ENCODE peak calls at places on chromosomes 7 and 10, in four cellular contexts. J is ovary, F is prostate gland, V is esophagus muscularis mucosa. S is an unnamed sample.

GRCh38 chr10:49784631-49785030 is 22.5 kb upstream of the OGDHL start:
- DNase-seq in J (no peak), F (no peak), V (no peak), S (no peak)

GRCh38 chr7:77456711-77457110 is 40.6 kb upstream of the GSAP start:
- DNase-seq in J (no peak), F (no peak), V (no peak), S (no peak)

GRCh38 chr7:25326466-25327156 is 98.3 kb upstream of the NPVF start:
- DNase-seq in J (no peak), F (no peak), V (peak), S (no peak)

GRCh38 chr10:88457680-88458079 is 125.4 kb downstream of the RNLS start:
- DNase-seq in J (no peak), F (no peak), V (no peak), S (no peak)

GRCh38 chr10:24885551-24885950 is 66.9 kb downstream of the PRTFDC1 start:
- DNase-seq in J (no peak), F (no peak), V (no peak), S (no peak)

GRCh38 chr7:155618708-155619633 is 25.5 kb upstream of the RBM33 start:
- DNase-seq in J (no peak), F (no peak), V (no peak), S (no peak)

GRCh38 chr7:11228515-11228914 is 254.8 kb downstream of the PHF14 start:
- DNase-seq in J (peak), F (peak), V (peak), S (no peak)

GRCh38 chr7:133854739-133855138 is 272.4 kb upstream of the LRGUK start:
- DNase-seq in J (no peak), F (peak), V (no peak), S (no peak)

GRCh38 chr7:151786241-151786640 is 90.7 kb downstream of the PRKAG2 start:
- DNase-seq in J (no peak), F (no peak), V (no peak), S (no peak)

GRCh38 chr10:31554556-31554955 is 235.5 kb downstream of the ZEB1 start:
- DNase-seq in J (no peak), F (no peak), V (no peak), S (no peak)

GRCh38 chr10:66833861-66834260 is 92.0 kb upstream of the LRRTM3 start:
- DNase-seq in J (no peak), F (no peak), V (no peak), S (no peak)

GRCh38 chr7:43905209-43905946 is 1.0 kb downstream of the URGCP start:
- DNase-seq in J (no peak), F (no peak), V (no peak), S (no peak)

GRCh38 chr10:15815242-15815885 is 44.9 kb downstream of the MINDY3 start:
- DNase-seq in J (no peak), F (no peak), V (no peak), S (no peak)

GRCh38 chr10:86300399-86300925 is 66.1 kb downstream of the GRID1 start:
- DNase-seq in J (no peak), F (no peak), V (no peak), S (peak)

GRCh38 chr7:158992759-158993158 is 136.4 kb downstream of the DYNC2I1 start:
- DNase-seq in J (no peak), F (no peak), V (no peak), S (no peak)

GRCh38 chr7:87625101-87625500 is 3.1 kb upstream of the RUNDC3B start:
- DNase-seq in J (no peak), F (no peak), V (no peak), S (no peak)

GRCh38 chr10:17004801-17005380 is 124.7 kb downstream of the CUBN start:
- DNase-seq in J (no peak), F (no peak), V (peak), S (no peak)

GRCh38 chr7:23514755-23515154 is 17.0 kb downstream of the TRA2A start:
- DNase-seq in J (no peak), F (no peak), V (no peak), S (no peak)

GRCh38 chr10:78254013-78254412 is 220.3 kb downstream of the RPS24 start:
- DNase-seq in J (no peak), F (no peak), V (no peak), S (no peak)

GRCh38 chr10:113115534-113115933 is 165.5 kb downstream of the TCF7L2 start:
- DNase-seq in J (no peak), F (no peak), V (no peak), S (no peak)

GRCh38 chr7:102444961-102445673 is 11.7 kb downstream of the ORAI2 start:
- DNase-seq in J (no peak), F (no peak), V (no peak), S (no peak)

GRCh38 chr7:2281556-2281955 is 32.7 kb downstream of the SNX8 start:
- DNase-seq in J (peak), F (no peak), V (no peak), S (no peak)

DNA sequence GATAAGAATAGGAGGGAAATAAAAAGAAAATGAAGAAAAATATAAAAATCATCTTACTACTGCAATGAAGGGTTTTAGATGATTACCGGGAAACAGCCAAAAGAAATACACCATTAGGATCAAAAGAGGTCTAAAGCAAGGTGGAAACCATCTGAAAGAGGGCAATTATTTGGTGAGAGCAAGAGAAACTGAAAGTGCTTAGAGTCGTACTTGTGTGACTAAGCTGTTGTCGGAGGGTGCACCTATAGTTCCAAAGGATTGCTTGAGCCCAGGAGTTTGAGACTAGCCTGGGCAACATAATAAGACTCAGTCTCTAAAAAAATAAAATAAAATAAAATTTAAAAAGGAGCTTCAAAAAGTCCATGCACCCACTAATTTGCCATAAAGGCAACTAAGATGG is 169.5 kb downstream of the DKK1 start:
- DNase-seq in J (no peak), F (no peak), V (no peak), S (no peak)
- H3K4me3 ChIP-seq in J (no peak), F (no peak), V (no peak), S (no peak)

GRCh38 chr7:64884913-64885370 is 18.1 kb upstream of the ZNF273 start:
- DNase-seq in J (no peak), F (no peak), V (peak), S (no peak)

GRCh38 chr7:64882341-64883112 is 20.5 kb upstream of the ZNF273 start:
- DNase-seq in J (peak), F (peak), V (peak), S (peak)

GRCh38 chr7:64884085-64884912 is 18.8 kb upstream of the ZNF273 start:
- DNase-seq in J (no peak), F (no peak), V (peak), S (no peak)

GRCh38 chr7:64881461-64882287 is 21.4 kb upstream of the ZNF273 start:
- DNase-seq in J (no peak), F (no peak), V (peak), S (no peak)

DNA sequence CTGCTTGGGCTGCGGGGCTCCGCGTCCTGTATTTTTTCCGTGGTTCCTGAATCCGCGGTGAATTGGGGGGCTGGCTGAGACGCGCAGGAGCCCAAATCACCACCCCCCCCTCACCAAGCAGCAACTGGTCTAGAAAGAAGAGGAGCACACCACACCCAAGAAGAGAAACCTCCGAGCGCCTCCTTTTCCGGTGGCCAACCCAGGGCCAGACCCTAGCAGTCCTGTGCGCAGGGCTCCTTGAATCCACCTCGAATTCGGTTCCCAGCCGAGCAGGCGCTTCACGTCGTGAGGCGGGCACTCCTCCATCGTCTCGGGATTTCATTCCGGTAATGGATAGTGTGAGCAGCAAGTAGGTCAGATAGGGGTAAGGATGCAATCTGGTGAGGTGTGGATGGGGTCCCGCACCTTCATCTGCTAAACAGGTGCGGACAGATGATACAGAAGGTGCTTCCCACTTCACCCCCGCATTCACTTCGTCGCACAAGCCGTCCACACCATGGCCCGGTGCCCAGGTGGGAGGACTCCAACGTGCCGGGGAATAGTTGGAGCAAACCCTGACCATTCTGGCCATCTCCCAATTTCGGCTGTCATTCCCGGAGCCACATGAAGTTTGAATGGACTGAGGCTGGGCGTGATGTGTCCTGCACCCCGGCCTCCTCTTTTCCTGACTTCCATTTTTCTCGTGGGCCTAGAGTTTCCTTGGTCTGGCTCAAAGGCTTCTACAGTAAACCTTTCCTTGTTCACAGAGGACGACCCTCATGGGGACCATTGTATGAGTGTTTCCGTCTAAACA is 19.8 kb upstream of the ZNF273 start:
- DNase-seq in J (peak), F (no peak), V (peak), S (peak)
- H3K4me3 ChIP-seq in J (peak), F (peak), V (peak), S (peak)

DNA sequence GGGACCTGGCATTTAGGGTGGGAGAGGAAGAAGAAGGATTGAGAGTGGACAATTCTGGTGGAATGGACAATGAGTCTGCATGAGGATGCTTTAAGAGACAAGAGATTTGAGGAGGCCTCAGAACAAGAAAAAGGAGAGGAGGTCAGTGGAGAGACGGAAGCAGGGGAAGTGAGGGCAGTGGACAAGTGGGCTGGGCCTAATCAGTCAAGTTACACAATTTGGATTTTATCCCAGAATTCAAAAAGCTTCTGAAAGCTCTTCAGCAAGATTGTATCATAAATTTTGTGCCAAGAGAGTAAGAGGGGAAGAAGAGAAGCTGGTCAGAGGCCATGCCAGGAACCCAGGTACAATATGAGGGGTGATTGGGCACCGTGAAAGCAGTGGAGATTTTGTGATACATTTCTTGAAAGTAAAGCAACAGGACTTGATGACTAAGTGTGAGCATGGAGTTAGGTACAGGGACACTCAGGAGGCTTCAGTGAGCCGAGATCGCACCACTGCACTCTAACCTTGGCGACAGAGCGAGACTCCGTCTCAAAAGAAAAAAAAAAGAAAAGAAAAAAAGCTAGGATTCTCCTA is 19.3 kb upstream of the TSPAN13 start:
- DNase-seq in J (no peak), F (no peak), V (no peak), S (no peak)
- H3K4me3 ChIP-seq in J (no peak), F (no peak), V (no peak), S (no peak)

DNA sequence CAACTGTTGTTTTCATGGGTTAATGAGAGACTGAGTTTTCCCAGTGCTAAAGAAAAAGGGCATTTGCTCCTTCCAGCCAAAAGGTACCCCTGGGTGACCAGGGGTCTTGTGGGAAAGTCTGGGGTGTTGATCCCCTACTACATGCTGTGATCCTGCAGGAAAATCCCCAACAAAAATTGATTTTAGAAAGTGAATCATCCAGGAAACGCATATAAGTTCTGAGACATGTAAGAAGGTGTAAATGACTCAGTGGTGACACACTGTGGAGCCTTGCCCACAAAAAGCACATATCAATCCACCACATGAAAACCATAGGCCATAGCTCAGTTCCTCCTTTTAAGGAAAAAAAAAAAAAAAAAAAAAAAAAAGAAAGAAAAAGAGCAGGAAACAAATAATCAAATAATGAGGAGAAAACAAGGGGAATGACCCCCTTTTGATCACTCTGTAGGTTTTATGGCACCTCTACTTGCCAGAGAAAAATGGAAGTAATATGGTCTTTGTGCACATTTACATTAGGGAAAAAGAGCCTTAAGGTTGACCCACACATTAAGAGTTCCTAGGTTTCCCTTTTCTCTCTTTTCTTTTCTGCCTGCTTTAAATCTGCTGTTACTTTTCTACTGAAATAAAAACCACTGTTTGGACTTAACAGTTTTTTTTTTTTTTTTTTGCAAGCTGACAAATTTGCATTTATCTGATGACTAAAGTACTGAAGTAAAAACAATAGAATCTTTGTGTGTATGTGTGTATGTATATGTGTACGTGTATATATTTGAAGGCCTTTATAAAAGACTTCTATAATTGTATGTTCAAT is 386.0 kb downstream of the KIF20B start:
- DNase-seq in J (no peak), F (no peak), V (no peak), S (no peak)
- H3K4me3 ChIP-seq in J (no peak), F (no peak), V (no peak), S (no peak)

GRCh38 chr10:48683424-48683823 is 1.2 kb upstream of the WDFY4 start:
- DNase-seq in J (no peak), F (no peak), V (peak), S (no peak)

GRCh38 chr10:48684463-48684791 is 246 bp upstream of the WDFY4 start:
- DNase-seq in J (no peak), F (no peak), V (peak), S (no peak)

GRCh38 chr10:48683893-48684292 is 780 bp upstream of the WDFY4 start:
- DNase-seq in J (no peak), F (no peak), V (no peak), S (no peak)

GRCh38 chr10:48685731-48686130 is 1.1 kb downstream of the WDFY4 start:
- DNase-seq in J (no peak), F (no peak), V (no peak), S (no peak)

DNA sequence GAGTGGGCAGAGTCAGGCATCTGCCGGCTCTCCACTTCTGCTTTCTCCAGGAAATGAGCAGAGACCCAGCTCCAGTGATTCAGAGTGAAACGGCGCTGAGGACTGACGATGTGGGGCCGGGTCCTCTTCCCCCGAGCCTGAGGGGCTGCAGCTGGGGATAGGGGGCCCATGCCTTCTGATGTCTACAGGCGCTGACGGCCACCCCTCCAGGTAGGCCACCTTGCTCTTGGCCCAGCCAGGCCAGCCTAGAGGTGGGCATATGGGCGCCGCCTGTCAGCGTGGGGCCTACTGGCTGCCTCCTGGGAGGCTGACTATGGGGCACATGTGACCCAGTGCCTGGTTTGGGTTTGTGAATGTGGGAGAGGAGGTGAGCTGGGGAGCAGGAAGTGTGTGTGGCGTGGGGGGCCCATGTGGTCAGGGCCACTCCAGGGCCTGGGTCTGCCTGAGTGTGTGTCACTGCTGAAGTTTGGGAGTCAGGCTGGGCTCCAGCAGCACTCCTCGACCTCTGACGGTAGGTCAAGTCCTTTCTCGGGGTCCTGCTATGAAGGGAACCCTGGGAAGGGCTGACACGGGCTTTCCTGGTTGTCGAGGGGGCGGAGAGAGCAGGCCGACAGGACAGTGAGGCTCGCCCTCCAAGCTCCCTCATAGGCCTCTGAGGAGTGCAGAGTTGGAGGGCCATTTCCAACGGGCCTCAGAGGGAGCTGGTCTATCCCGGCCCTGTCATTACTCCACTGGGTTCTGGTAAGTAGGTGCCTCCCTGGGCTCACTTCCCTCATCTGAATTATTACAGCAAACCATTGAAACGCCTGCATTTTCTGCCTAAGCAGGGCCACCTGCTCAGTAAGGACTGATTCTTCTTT is at the start of gene WDFY4:
- DNase-seq in J (no peak), F (no peak), V (peak), S (no peak)
- H3K4me3 ChIP-seq in J (no peak), F (no peak), V (peak), S (peak)